ENCODE peak calls at places on chromosome 5, in ten cellular contexts. S is lung, Q is choroid plexus epithelial cell, M is ELF-1, D is HuH-7.5, A is mesendoderm, O is Panc1, R is fibroblast of the conjunctiva, Z is amniotic stem cell, J is fibroblast of pulmonary artery. V is an unnamed sample.

GRCh38 chr5:140365282-140365681 is 5.3 kb downstream of the SLC4A9 start:
- DNase-seq in S (no peak), Q (no peak), M (no peak), D (no peak), A (no peak), O (no peak), R (no peak), Z (no peak), J (no peak), V (no peak)

GRCh38 chr5:176744584-176744965 is 65.8 kb upstream of the UNC5A start:
- DNase-seq in S (no peak), Q (peak), M (no peak), D (no peak), A (peak), O (no peak), R (no peak), Z (no peak), J (peak), V (no peak)

GRCh38 chr5:158819840-158820620 is 279.7 kb downstream of the EBF1 start:
- DNase-seq in S (no peak), Q (peak), M (no peak), D (no peak), A (no peak), O (no peak), R (peak), Z (peak), J (peak), V (no peak)

GRCh38 chr5:146426853-146427618 is 20.1 kb upstream of the TCERG1 start:
- DNase-seq in S (no peak), Q (peak), M (no peak), D (no peak), A (peak), O (no peak), R (no peak), Z (no peak), J (peak), V (no peak)

GRCh38 chr5:180333661-180334060 is 19.5 kb downstream of the GFPT2 start:
- DNase-seq in S (no peak), Q (peak), M (no peak), D (no peak), A (no peak), O (no peak), R (no peak), Z (no peak), J (peak), V (no peak)

GRCh38 chr5:174311531-174312269 is 266.2 kb downstream of the NSG2 start:
- DNase-seq in S (peak), Q (peak), M (peak), D (peak), A (peak), O (no peak), R (no peak), Z (no peak), J (peak), V (no peak)

GRCh38 chr5:96942911-96943310 is 7.0 kb downstream of the LNPEP start:
- DNase-seq in S (no peak), Q (no peak), M (no peak), D (no peak), A (no peak), O (no peak), R (no peak), Z (no peak), J (no peak), V (no peak)

GRCh38 chr5:2532809-2533208 is 218.7 kb downstream of the IRX2 start:
- DNase-seq in S (no peak), Q (no peak), M (no peak), D (no peak), A (no peak), O (no peak), R (no peak), Z (no peak), J (no peak), V (no peak)

GRCh38 chr5:72328172-72328571 is 8.0 kb downstream of the PTCD2 start:
- DNase-seq in S (no peak), Q (no peak), M (no peak), D (no peak), A (no peak), O (no peak), R (peak), Z (no peak), J (peak), V (no peak)

GRCh38 chr5:135326296-135327240 is 72.5 kb downstream of the MACROH2A1 start:
- DNase-seq in S (no peak), Q (no peak), M (peak), D (no peak), A (no peak), O (no peak), R (no peak), Z (no peak), J (no peak), V (no peak)

GRCh38 chr5:150214289-150214688 is 24.4 kb downstream of the SLC6A7 start:
- DNase-seq in S (no peak), Q (peak), M (no peak), D (no peak), A (no peak), O (no peak), R (peak), Z (no peak), J (no peak), V (no peak)

V was measured in brain pericyte.